ENCODE peak calls at places on chromosomes 5 and 9, in seven cellular contexts. S, Q, M, I, F, B and N are unnamed samples.

GRCh38 chr9:128192601-128193371 is 1.4 kb upstream of the CIZ1 start:
- DNase-seq in F (no peak), Q (no peak), M (no peak), S (peak; percentile 60), I (no peak), B (peak; percentile 95), N (peak; percentile 46)

GRCh38 chr5:29252390-29252789 is 1941.1 kb upstream of the CDH6 start:
- DNase-seq in S (no peak), B (no peak), I (no peak), F (no peak), M (peak; percentile 41), Q (no peak), N (peak; percentile 37)

GRCh38 chr5:153896701-153897100 is 142.0 kb downstream of the FAM114A2 start:
- DNase-seq in F (no peak), S (peak; percentile 60), Q (no peak), B (no peak), I (peak; percentile 66), M (no peak), N (no peak)

GRCh38 chr5:54743997-54744788 is 226.6 kb downstream of the SNX18 start:
- DNase-seq in M (no peak), S (peak; percentile 99), F (peak; percentile 44), B (peak; percentile 22), Q (no peak), I (peak; percentile 98), N (peak; percentile 78)

GRCh38 chr5:17315710-17316221 is 98.3 kb downstream of the BASP1 start:
- DNase-seq in Q (no peak), S (peak; percentile 90), B (peak; percentile 57), F (no peak), M (no peak), I (peak; percentile 77), N (no peak)

GRCh38 chr9:68560131-68560844 is 19.6 kb upstream of the TMEM252 start:
- DNase-seq in B (peak; percentile 74), Q (no peak), M (peak; percentile 86), F (peak; percentile 91), I (peak; percentile 58), S (peak; percentile 84), N (peak; percentile 88)

GRCh38 chr9:110293246-110293645 is 36.9 kb upstream of the TXN start:
- DNase-seq in Q (no peak), B (no peak), M (no peak), F (no peak), S (no peak), I (no peak), N (no peak)

GRCh38 chr5:89255845-89256463 is 373.0 kb upstream of the MEF2C start:
- DNase-seq in S (peak; percentile 82), F (no peak), I (peak; percentile 76), Q (no peak), M (no peak), B (no peak), N (peak; percentile 82)

GRCh38 chr9:81497096-81497495 is 192.3 kb downstream of the TLE1 start:
- DNase-seq in Q (no peak), I (peak; percentile 48), F (no peak), M (no peak), S (peak; percentile 56), B (peak; percentile 23), N (no peak)

GRCh38 chr5:103346162-103346748 is 87.7 kb downstream of the MACIR start:
- DNase-seq in Q (no peak), F (peak; percentile 55), I (no peak), S (no peak), B (peak; percentile 76), M (peak; percentile 70), N (peak; percentile 88)

GRCh38 chr5:1726469-1726865 is 73.2 kb downstream of the MRPL36 start:
- DNase-seq in S (no peak), Q (no peak), I (no peak), B (no peak), M (peak; percentile 16), F (peak; percentile 39), N (no peak)

GRCh38 chr5:93099902-93100347 is 481.1 kb downstream of the NR2F1-AS1 start:
- DNase-seq in Q (no peak), B (peak; percentile 70), S (no peak), F (no peak), M (no peak), I (no peak), N (no peak)

GRCh38 chr5:145958463-145958862 is 22.1 kb downstream of the SH3RF2 start:
- DNase-seq in Q (no peak), F (no peak), M (no peak), I (no peak), B (no peak), S (no peak), N (no peak)

GRCh38 chr5:157352756-157353340 is 86.9 kb downstream of the CYFIP2 start:
- DNase-seq in I (no peak), B (no peak), F (no peak), S (no peak), Q (no peak), M (no peak), N (no peak)

GRCh38 chr5:108700928-108701327 is 46.8 kb upstream of the FER start:
- DNase-seq in M (no peak), I (peak; percentile 46), B (no peak), F (no peak), Q (no peak), S (no peak), N (no peak)

GRCh38 chr5:98308960-98309359 is 464.5 kb upstream of the RGMB start:
- DNase-seq in F (no peak), Q (no peak), M (no peak), I (peak; percentile 54), S (peak; percentile 78), B (peak; percentile 76), N (no peak)

GRCh38 chr9:136578915-136579637 is 33.2 kb upstream of the NOTCH1 start:
- DNase-seq in I (no peak), B (no peak), Q (no peak), M (peak; percentile 75), F (no peak), S (no peak), N (peak; percentile 79)

GRCh38 chr9:68599826-68600225 is 59.1 kb upstream of the TMEM252 start:
- DNase-seq in B (no peak), M (no peak), I (no peak), S (no peak), F (no peak), Q (no peak), N (no peak)

GRCh38 chr5:177474094-177474493 is 660 bp upstream of the DBN1 start:
- DNase-seq in F (no peak), S (no peak), M (no peak), B (no peak), Q (no peak), I (peak; percentile 43), N (peak; percentile 58)

GRCh38 chr9:93304574-93305496 is 120.9 kb downstream of the WNK2 start:
- DNase-seq in Q (peak; percentile 50), B (peak; percentile 70), F (peak; percentile 77), M (peak; percentile 83), I (peak; percentile 47), S (peak; percentile 41), N (peak; percentile 82)

GRCh38 chr5:23269981-23270380 is 237.4 kb upstream of the PRDM9 start:
- DNase-seq in M (no peak), F (no peak), B (no peak), S (no peak), I (peak; percentile 51), Q (no peak), N (no peak)

GRCh38 chr9:71285191-71285656 is 163.8 kb upstream of the TRPM3 start:
- DNase-seq in B (peak; percentile 89), I (peak; percentile 62), M (peak; percentile 33), S (peak; percentile 54), Q (peak; percentile 75), F (peak; percentile 65), N (peak; percentile 73)

GRCh38 chr9:37200572-37201005 is 80.2 kb downstream of the ZCCHC7 start:
- DNase-seq in B (peak; percentile 41), Q (no peak), S (peak; percentile 70), M (no peak), I (peak; percentile 61), F (no peak), N (peak; percentile 19)

DNA sequence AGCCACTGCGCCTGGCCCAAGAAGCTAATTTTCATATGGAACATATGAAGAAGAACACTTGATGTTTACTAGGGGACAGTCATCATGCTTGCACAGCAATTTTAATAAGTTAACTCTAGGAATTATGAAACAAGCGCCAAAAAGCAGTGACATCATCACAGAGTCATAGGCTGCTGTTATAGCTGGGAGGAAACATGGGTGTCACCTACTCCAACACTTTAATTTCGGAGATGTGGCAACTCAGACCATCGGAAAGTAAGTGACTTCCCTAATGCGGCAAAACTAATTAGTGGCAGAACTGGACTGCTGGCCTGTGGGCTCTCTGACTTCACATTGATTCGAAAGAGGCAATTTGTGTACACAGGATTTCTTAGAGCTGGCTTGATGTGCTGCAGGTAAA is 38.1 kb upstream of the EQTN start:
- DNase-seq in S (no peak), F (no peak), B (peak; percentile 39), I (no peak), Q (no peak), M (no peak), N (no peak)
- H3K4ac ChIP-seq in S (no peak overlapping the region), F (no peak overlapping the region), B (no peak overlapping the region), I (no peak overlapping the region), Q (no peak overlapping the region), M (no peak overlapping the region), N (no peak overlapping the region)

DNA sequence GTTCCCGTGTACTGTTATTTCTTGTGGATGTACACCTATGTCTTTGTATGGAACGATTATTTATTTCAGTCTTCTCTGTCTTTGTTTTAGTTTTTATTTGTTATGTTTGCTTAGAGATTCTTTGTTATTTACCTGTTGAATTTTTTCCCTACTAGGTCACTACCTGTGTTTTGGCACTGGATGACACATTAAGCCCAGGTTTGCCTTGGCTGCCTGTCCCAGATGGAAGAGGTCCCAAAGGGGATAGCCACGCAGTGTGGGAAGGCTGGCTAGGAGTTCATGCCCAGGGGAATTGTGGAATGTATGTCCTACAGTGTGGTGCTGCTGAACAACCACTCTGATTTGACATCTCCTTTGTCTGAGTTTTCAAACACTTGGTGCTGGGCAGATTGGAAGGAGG is 15.6 kb upstream of the SLC36A2 start:
- DNase-seq in M (no peak), B (no peak), Q (no peak), S (no peak), I (no peak), F (no peak), N (no peak)
- H2BK5ac ChIP-seq in M (no peak overlapping the region), B (no peak overlapping the region), Q (no peak overlapping the region), S (no peak overlapping the region), I (no peak overlapping the region), F (no peak overlapping the region), N (no peak overlapping the region)

DNA sequence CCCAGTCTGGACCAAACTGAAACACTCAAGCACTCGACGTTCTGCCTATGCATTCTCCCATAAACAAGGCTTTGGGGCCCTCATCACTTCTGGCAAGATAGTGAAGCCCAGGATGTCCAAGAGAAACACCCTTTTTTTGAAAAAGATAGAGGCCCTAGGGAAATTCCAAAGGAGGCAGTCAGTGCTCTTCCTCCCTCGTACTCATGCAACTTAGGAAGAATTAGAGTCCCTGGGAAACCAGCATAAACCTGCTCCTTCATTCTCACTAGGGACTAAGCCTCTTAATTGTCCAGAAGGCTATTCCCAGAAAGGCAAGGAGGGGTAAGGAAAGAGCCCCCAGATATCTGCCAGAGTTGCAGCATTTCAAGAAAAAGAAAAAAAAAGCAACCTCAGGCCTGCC is 7.8 kb upstream of the RUSC2 start:
- DNase-seq in M (no peak), S (peak; percentile 19), I (no peak), Q (no peak), F (no peak), B (no peak), N (no peak)
- H4K8ac ChIP-seq in M (no peak overlapping the region), S (no peak overlapping the region), I (no peak overlapping the region), Q (no peak overlapping the region), F (no peak overlapping the region), B (no peak overlapping the region), N (no peak overlapping the region)

DNA sequence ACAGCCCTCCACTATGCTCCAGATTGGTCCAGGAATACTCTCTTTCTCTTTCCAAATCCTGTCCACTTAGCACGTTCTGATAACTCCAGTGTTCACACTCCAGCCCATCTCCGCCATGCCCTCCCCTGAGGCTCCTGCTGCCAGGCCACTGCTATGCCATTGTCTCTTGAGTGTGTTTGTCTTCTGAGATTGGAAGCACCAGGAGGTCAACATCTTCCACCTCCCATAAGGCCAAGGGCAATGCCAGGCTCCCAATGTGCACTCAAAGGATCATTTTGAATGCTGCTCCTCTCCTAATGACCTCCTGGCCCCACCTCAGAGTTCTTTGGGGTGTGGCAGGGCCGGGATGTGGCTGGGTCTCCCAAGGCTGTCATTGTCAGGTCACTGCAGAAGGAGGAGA is 19.5 kb downstream of the IGIP start:
- DNase-seq in S (no peak), I (no peak), F (peak; percentile 46), M (no peak), Q (no peak), B (no peak), N (no peak)
- H3K4ac ChIP-seq in S (no peak overlapping the region), I (no peak overlapping the region), F (no peak overlapping the region), M (no peak overlapping the region), Q (no peak overlapping the region), B (no peak overlapping the region), N (no peak overlapping the region)